ENCODE peak calls at places on chromosomes 6 and 20, in seven cellular contexts. One of them, this sample, is unnamed.

GRCh38 chr20:38033330-38034107 is at the start of the genes RPRD1B and TTI1:
- DNase-seq in T follicular helper cell: peak; percentile 85
- DNase-seq in NCI-H774: peak; percentile 88
- DNase-seq in germinal center: peak; percentile 87
- DNase-seq in ovary: peak; percentile 93
- DNase-seq in AG08395: peak; percentile 91
- DNase-seq in CD8-positive, alpha-beta T cell: peak; percentile 88
- DNase-seq in this sample: peak; percentile 83

GRCh38 chr20:36975085-36975829 is 23.7 kb upstream of the SAMHD1 start:
- DNase-seq in NCI-H774: no peak
- DNase-seq in T follicular helper cell: peak; percentile 73
- DNase-seq in ovary: no peak
- DNase-seq in CD8-positive, alpha-beta T cell: peak; percentile 81
- DNase-seq in germinal center: no peak
- DNase-seq in AG08395: no peak
- DNase-seq in this sample: no peak

GRCh38 chr6:67630146-67630545 is 1004.9 kb upstream of the ADGRB3 start:
- DNase-seq in CD8-positive, alpha-beta T cell: no peak
- DNase-seq in T follicular helper cell: no peak
- DNase-seq in germinal center: no peak
- DNase-seq in ovary: no peak
- DNase-seq in NCI-H774: no peak
- DNase-seq in AG08395: peak; percentile 6
- DNase-seq in this sample: no peak

GRCh38 chr20:64216036-64216435 is 39.5 kb upstream of the PCMTD2 start:
- DNase-seq in AG08395: no peak
- DNase-seq in T follicular helper cell: no peak
- DNase-seq in germinal center: no peak
- DNase-seq in CD8-positive, alpha-beta T cell: no peak
- DNase-seq in ovary: no peak
- DNase-seq in NCI-H774: no peak
- DNase-seq in this sample: no peak

GRCh38 chr6:15572296-15573016 is 90.4 kb downstream of the DTNBP1 start:
- DNase-seq in germinal center: no peak
- DNase-seq in T follicular helper cell: no peak
- DNase-seq in CD8-positive, alpha-beta T cell: no peak
- DNase-seq in ovary: no peak
- DNase-seq in NCI-H774: no peak
- DNase-seq in AG08395: no peak
- DNase-seq in this sample: no peak

GRCh38 chr6:2982464-2983121 is 11.2 kb upstream of the SERPINB6 start:
- DNase-seq in NCI-H774: no peak
- DNase-seq in T follicular helper cell: no peak
- DNase-seq in ovary: no peak
- DNase-seq in AG08395: no peak
- DNase-seq in CD8-positive, alpha-beta T cell: no peak
- DNase-seq in germinal center: no peak
- DNase-seq in this sample: no peak

GRCh38 chr6:159100789-159101182 is 56.0 kb upstream of the TAGAP start:
- DNase-seq in AG08395: no peak
- DNase-seq in NCI-H774: no peak
- DNase-seq in T follicular helper cell: no peak
- DNase-seq in CD8-positive, alpha-beta T cell: peak; percentile 24
- DNase-seq in ovary: no peak
- DNase-seq in germinal center: no peak
- DNase-seq in this sample: no peak

GRCh38 chr20:52172392-52173047 is 19.1 kb downstream of the ZFP64 start:
- DNase-seq in germinal center: no peak
- DNase-seq in ovary: no peak
- DNase-seq in AG08395: no peak
- DNase-seq in T follicular helper cell: no peak
- DNase-seq in NCI-H774: no peak
- DNase-seq in CD8-positive, alpha-beta T cell: no peak
- DNase-seq in this sample: no peak

GRCh38 chr20:56032251-56032650 is 26.9 kb upstream of the CBLN4 start:
- DNase-seq in ovary: no peak
- DNase-seq in CD8-positive, alpha-beta T cell: no peak
- DNase-seq in T follicular helper cell: no peak
- DNase-seq in AG08395: no peak
- DNase-seq in NCI-H774: no peak
- DNase-seq in germinal center: no peak
- DNase-seq in this sample: no peak

GRCh38 chr6:130742282-130742681 is 84.9 kb upstream of the SMLR1 start:
- DNase-seq in T follicular helper cell: no peak
- DNase-seq in NCI-H774: no peak
- DNase-seq in AG08395: no peak
- DNase-seq in germinal center: no peak
- DNase-seq in ovary: no peak
- DNase-seq in CD8-positive, alpha-beta T cell: no peak
- DNase-seq in this sample: no peak

GRCh38 chr6:65937982-65938381 is 231.0 kb upstream of the EYS start:
- DNase-seq in T follicular helper cell: no peak
- DNase-seq in CD8-positive, alpha-beta T cell: no peak
- DNase-seq in germinal center: no peak
- DNase-seq in AG08395: peak; percentile 3
- DNase-seq in ovary: peak; percentile 57
- DNase-seq in NCI-H774: no peak
- DNase-seq in this sample: no peak

GRCh38 chr20:48618631-48619030 is 209.2 kb downstream of the PREX1 start:
- DNase-seq in AG08395: no peak
- DNase-seq in ovary: no peak
- DNase-seq in T follicular helper cell: no peak
- DNase-seq in germinal center: no peak
- DNase-seq in NCI-H774: no peak
- DNase-seq in CD8-positive, alpha-beta T cell: no peak
- DNase-seq in this sample: no peak

GRCh38 chr6:130617658-130618057 is 209.5 kb upstream of the SMLR1 start:
- DNase-seq in ovary: no peak
- DNase-seq in NCI-H774: no peak
- DNase-seq in CD8-positive, alpha-beta T cell: no peak
- DNase-seq in AG08395: no peak
- DNase-seq in germinal center: no peak
- DNase-seq in T follicular helper cell: no peak
- DNase-seq in this sample: no peak

GRCh38 chr6:118712955-118713354 is 61.6 kb upstream of the CEP85L start:
- DNase-seq in CD8-positive, alpha-beta T cell: no peak
- DNase-seq in ovary: no peak
- DNase-seq in NCI-H774: no peak
- DNase-seq in germinal center: no peak
- DNase-seq in AG08395: peak; percentile 66
- DNase-seq in T follicular helper cell: no peak
- DNase-seq in this sample: no peak

GRCh38 chr6:39794231-39794630 is 2.1 kb downstream of the DAAM2 start:
- DNase-seq in germinal center: no peak
- DNase-seq in NCI-H774: no peak
- DNase-seq in CD8-positive, alpha-beta T cell: no peak
- DNase-seq in AG08395: no peak
- DNase-seq in ovary: no peak
- DNase-seq in T follicular helper cell: no peak
- DNase-seq in this sample: no peak

GRCh38 chr6:153449279-153449678 is 318.2 kb upstream of the RGS17 start:
- DNase-seq in T follicular helper cell: no peak
- DNase-seq in germinal center: no peak
- DNase-seq in NCI-H774: no peak
- DNase-seq in AG08395: no peak
- DNase-seq in ovary: no peak
- DNase-seq in CD8-positive, alpha-beta T cell: no peak
- DNase-seq in this sample: no peak

GRCh38 chr6:31575335-31575901 is at the start of gene TNF:
- DNase-seq in T follicular helper cell: peak; percentile 71
- DNase-seq in CD8-positive, alpha-beta T cell: peak; percentile 61
- DNase-seq in NCI-H774: no peak
- DNase-seq in germinal center: peak; percentile 79
- DNase-seq in AG08395: no peak
- DNase-seq in ovary: no peak
- DNase-seq in this sample: no peak